ENCODE peak calls at places on chromosomes 1 and 21, in four cellular contexts. C is IMR-90, I is H1, J is mesendoderm. R is an unnamed sample.

GRCh38 chr1:6037338-6037762 is 8.3 kb upstream of the KCNAB2 start:
- DNase-seq in I (no peak), C (peak), J (peak), R (no peak)

GRCh38 chr1:230308039-230308438 is 118.1 kb downstream of the PGBD5 start:
- DNase-seq in C (peak), J (no peak), I (no peak), R (no peak)

GRCh38 chr1:31627930-31628421 is 10.5 kb downstream of the HCRTR1 start:
- DNase-seq in I (no peak), J (no peak), C (no peak), R (no peak)

GRCh38 chr21:19236209-19236608 is 832.6 kb upstream of the TMPRSS15 start:
- DNase-seq in I (no peak), J (no peak), C (no peak), R (no peak)

GRCh38 chr1:66999640-67000400 is 54.1 kb downstream of the SLC35D1 start:
- DNase-seq in I (no peak), J (peak), C (no peak), R (no peak)

GRCh38 chr1:85638412-85638811 is 57.9 kb downstream of the CCN1 start:
- DNase-seq in C (no peak), I (no peak), J (no peak), R (no peak)

GRCh38 chr1:102174259-102174863 is 177.6 kb upstream of the OLFM3 start:
- DNase-seq in C (no peak), I (peak), J (peak), R (peak)

GRCh38 chr1:228810385-228810784 is 75.1 kb downstream of the RHOU start:
- DNase-seq in J (no peak), C (no peak), I (peak), R (no peak)

GRCh38 chr1:109895720-109896504 is 14.7 kb upstream of the CSF1 start:
- DNase-seq in J (no peak), C (peak), I (no peak), R (no peak)

GRCh38 chr1:200558866-200559459 is 61.6 kb downstream of the KIF14 start:
- DNase-seq in I (no peak), C (peak), J (peak), R (no peak)

GRCh38 chr1:164644774-164645634 is 86.0 kb downstream of the PBX1 start:
- DNase-seq in I (no peak), J (no peak), C (peak), R (no peak)

GRCh38 chr1:62782197-62782886 is 1.6 kb upstream of the ATG4C start:
- DNase-seq in C (peak), J (no peak), I (no peak), R (no peak)

GRCh38 chr1:226541631-226542622 is 6.6 kb upstream of the STUM start:
- DNase-seq in J (no peak), I (no peak), C (no peak), R (no peak)

GRCh38 chr1:97013904-97014303 is 292.3 kb downstream of the PTBP2 start:
- DNase-seq in C (peak), J (no peak), I (no peak), R (no peak)

GRCh38 chr1:25024631-25025350 is 94.7 kb upstream of the RUNX3 start:
- DNase-seq in I (no peak), J (no peak), C (no peak), R (no peak)

GRCh38 chr21:46111857-46112730 is 14.2 kb downstream of the COL6A2 start:
- DNase-seq in C (no peak), J (no peak), I (no peak), R (peak)

GRCh38 chr1:6700853-6701436 is 671 bp downstream of the DNAJC11 start:
- DNase-seq in I (no peak), J (peak), C (no peak), R (no peak)

GRCh38 chr21:17513214-17514123 is 626 bp downstream of the CXADR start:
- DNase-seq in J (peak), I (peak), C (no peak), R (peak)

GRCh38 chr1:28374297-28374696 is 4.8 kb downstream of the PHACTR4 start:
- DNase-seq in J (peak), I (no peak), C (peak), R (no peak)

GRCh38 chr1:15876357-15876756 is 28.9 kb downstream of the SPEN start:
- DNase-seq in C (no peak), J (peak), I (peak), R (peak)

GRCh38 chr1:232950919-232951579 is 638 bp downstream of the NTPCR start:
- DNase-seq in C (peak), J (peak), I (no peak), R (peak)

GRCh38 chr1:53320646-53321045 is 7.2 kb downstream of the LRP8 start:
- DNase-seq in J (no peak), I (no peak), C (no peak), R (no peak)

GRCh38 chr1:26959722-26960624 is at the start of gene KDF1:
- DNase-seq in I (peak), J (peak), C (no peak), R (peak)

GRCh38 chr1:2380816-2381591 is 10.3 kb downstream of the MORN1 start:
- DNase-seq in J (no peak), I (no peak), C (no peak), R (no peak)

GRCh38 chr1:229388876-229389580 is 44.9 kb downstream of the ACTA1 start:
- DNase-seq in J (no peak), C (peak), I (no peak), R (no peak)

GRCh38 chr21:29130234-29130993 is at the start of gene MAP3K7CL:
- DNase-seq in I (no peak), J (peak), C (peak), R (no peak)

GRCh38 chr1:61812916-61813315 is 70.6 kb downstream of the PATJ start:
- DNase-seq in C (peak), J (no peak), I (no peak), R (no peak)

GRCh38 chr1:233993651-233994050 is 89.2 kb downstream of the SLC35F3 start:
- DNase-seq in I (no peak), C (no peak), J (peak), R (no peak)

GRCh38 chr1:153615406-153615805 is 719 bp downstream of the S100A14 start:
- DNase-seq in I (no peak), J (no peak), C (no peak), R (no peak)

GRCh38 chr1:222043444-222044292 is 301.8 kb upstream of the DUSP10 start:
- DNase-seq in C (peak), J (no peak), I (no peak), R (no peak)

GRCh38 chr1:147712605-147713004 is 42.3 kb upstream of the ACP6 start:
- DNase-seq in J (no peak), C (no peak), I (no peak), R (no peak)

DNA sequence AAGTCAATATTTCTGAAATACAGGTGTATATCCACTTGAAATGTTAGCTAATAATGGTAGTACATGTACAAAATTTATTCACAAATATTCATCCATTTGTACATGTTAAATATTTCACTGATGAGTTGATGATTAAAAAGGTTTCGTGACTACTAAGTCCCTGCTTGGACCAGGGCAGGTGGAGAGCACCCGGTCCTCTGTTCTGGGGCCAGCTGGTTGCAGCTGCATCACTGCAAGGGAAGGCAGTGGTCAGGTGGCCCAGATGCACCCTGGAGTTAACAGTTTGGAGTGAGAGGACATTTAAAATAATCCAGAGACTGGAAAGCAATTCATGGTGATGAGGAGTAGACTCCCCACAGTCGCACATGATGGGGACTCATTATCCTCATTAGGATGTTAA is 141.3 kb downstream of the ZBTB18 start:
- DNase-seq in C (no peak), J (no peak), I (no peak), R (no peak)
- H2BK5ac ChIP-seq in C (no peak), J (no peak), I (no peak), R (no peak)

DNA sequence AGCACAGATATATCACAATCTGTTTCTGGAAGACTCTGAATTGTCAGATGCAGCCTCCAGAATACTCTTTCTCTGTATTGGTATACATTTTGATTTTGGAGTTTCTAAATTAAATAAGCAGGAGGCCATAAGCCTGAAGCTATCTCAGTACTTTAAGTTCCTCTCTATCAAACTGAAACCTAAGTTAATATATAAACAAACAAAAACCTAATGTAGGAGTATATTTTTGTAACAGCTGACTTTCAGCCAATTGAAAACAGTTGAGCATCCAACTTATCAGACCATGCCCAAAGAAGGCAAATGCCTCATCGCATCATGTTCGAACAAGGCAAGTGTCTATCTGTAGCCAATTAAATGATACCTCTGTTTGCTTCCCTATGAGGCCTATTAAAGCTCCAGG is 1054.4 kb downstream of the AMY1C start:
- DNase-seq in J (no peak), C (no peak), I (no peak), R (no peak)
- H3K56ac ChIP-seq in J (no peak), C (no peak), I (no peak), R (no peak)

DNA sequence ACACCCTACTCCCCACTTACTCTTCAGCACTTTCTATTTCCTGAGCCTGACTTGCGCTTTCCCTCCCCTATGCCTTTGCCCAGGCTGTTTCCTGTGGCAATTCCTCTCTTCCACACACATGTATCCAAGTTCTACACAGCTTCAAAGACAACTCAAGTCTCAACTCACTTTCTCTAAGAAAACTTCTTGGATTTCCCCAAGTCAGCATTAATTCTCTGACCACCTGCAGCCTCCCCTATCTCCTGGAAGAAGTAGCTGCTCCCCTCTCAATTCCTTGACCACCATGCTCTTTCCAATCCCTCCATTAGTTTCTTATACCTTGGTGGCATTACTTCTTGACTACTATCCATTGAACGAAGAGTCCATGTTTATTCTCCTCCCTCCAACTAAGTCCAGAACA is 42.8 kb downstream of the NMNAT2 start:
- DNase-seq in I (no peak), J (no peak), C (no peak), R (no peak)
- H2BK5ac ChIP-seq in I (no peak), J (no peak), C (no peak), R (no peak)

DNA sequence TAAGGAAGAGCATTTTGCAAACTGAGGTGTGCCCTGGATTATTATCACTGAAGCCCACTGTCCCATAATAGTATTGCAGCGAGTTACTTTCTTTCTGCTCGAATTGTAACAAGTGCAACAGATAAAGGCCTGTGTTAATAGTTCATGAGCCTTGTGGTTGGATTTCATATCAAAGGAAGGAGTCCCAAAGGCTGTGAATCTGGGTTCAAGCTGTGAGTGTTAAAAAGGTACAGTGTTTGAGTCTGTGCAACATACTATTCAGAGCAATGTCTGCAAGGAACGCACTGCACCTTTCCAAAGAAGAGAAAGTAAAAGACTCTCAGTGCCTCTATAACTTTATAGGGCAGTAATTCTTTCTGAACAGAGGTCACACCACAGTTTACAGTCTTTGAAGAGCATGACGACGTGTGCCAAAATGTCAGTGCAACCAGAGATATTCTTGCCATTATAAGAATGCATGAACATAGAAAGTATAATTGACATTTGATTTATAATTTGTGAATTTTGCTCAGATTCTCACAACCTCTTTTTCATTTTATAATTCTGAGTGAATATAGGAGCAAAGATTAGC is 79.1 kb downstream of the CDC7 start:
- DNase-seq in C (peak), J (no peak), I (no peak), R (no peak)
- H3K56ac ChIP-seq in C (no peak), J (no peak), I (no peak), R (no peak)

GRCh38 chr1:33081554-33082305 is 777 bp downstream of the AZIN2 start:
- DNase-seq in C (no peak), J (peak), I (peak), R (no peak)
- H2BK5ac ChIP-seq in C (no peak), J (no peak), I (no peak), R (no peak)

DNA sequence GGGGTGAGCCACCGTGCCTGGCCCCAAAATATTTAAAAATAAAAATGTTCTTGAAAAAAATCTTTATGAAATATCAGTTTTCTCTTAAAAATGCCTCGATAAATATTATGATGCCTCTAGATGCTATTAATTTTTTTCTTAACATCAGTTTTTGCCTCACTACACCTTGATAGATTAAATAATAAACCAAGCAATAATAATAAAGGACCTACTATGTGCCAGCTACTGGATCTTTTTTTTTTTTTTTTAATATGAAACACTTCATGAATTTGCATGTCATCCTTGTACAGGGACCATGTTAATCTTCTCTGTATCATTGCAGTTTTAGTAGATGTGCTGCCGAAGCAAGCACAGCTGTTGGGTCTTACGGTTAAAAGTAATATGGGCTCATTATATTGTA is 17.5 kb upstream of the TBX19 start:
- DNase-seq in I (no peak), J (no peak), C (no peak), R (no peak)
- H3K56ac ChIP-seq in I (no peak), J (no peak), C (no peak), R (no peak)

DNA sequence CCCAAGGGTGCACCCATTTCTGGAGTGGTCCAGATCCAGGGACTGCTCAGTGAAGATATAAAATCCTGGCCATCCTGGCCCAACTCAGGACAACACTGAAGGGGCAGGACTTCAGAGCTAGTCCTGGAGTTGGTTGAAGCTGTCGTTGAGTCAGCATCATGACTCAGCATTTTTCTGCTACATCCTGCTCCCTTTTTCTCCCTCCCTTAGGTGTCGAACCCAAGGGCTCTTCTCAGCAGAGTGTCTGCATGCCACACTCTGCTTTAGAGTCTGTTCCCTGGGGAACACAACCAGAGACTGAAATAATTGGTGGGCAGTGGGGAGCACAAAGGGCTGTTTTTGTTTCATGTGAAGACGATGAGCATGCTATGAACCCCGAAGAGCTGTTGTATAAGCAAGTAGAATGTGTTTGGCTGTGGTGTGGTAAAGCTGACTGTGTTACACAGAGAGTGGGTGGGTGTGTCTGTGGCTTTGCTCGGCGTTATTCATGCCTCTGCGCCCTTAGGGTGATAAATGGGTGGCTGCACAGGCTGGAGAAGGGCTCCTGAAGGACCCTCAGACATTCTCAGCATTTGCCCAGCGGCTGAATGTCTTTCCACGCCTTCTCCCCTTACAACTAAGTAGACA is 167.2 kb downstream of the CYYR1 start:
- DNase-seq in C (peak), I (no peak), J (peak), R (peak)
- H2BK5ac ChIP-seq in C (no peak), I (peak), J (peak), R (no peak)

DNA sequence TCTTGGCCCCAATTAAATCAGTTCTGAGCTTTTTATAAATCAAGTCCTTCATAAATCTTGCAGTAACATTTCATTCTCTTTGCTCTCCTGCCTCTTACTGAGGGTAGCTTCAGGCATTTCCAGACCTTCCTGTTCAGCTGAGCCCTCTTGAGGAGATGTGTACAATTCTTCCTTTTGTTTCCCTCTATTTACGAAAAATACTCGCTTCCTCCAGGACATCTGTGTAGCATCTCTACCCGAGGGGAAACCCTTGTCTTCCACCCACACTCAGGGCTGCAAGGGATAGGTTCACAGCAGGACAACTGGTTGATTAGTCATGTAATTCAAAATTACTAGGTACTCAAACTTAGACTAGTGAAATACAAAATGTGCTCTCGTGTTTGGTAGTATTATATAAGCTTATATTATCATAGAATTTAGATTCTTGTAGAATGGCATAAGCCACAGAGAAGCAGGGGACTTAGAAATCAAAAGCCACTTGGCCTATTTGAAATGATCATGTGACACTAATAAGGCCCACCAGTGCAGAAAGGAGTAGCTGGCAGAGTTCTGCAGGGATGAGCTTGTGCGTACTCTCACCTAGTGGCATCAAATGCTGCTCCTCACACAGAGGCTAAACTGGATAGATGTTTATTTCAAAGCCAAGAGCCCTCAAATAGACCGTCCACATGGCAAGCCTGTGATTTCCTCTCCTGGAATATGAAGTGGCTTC is 126.7 kb downstream of the GDAP2 start:
- DNase-seq in J (no peak), C (peak), I (no peak), R (no peak)
- H3K56ac ChIP-seq in J (no peak), C (no peak), I (no peak), R (no peak)

DNA sequence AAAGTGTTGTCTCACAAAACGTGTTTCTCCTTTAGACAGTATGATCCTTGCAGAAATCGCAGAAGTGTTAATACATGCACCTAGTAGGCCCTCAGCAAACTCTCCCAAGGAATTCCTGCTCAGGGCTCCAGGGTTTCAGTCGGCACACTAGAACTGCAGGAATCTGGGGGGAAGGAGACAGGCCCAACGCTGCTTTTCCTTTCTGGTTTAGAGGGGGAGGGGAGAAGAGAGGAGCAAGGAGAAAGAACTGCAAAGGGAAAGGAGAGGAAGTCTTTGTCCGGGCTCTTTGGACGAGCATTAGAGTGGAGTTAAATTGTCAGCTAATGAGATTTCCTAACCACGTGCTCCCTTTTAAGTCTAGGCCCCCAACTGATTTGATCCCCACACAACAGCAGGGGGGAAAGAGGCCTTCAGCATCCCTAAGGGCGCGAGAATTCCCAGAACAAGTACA is 103.7 kb upstream of the SOD1 start:
- DNase-seq in J (peak), I (peak), C (no peak), R (peak)
- H2BK5ac ChIP-seq in J (peak), I (peak), C (no peak), R (no peak)